ENCODE peak calls at places on chromosomes 12 and 14, in four cellular contexts. F, A, Q and D are unnamed samples.

GRCh38 chr12:91379051-91379775 is 196.6 kb upstream of the DCN start:
- DNase-seq in F (no peak), A (no peak), Q (no peak), D (no peak)

GRCh38 chr12:117309276-117309885 is 52.0 kb downstream of the NOS1 start:
- DNase-seq in F (no peak), A (peak), Q (no peak), D (no peak)

GRCh38 chr14:105891631-105892452 is 365.5 kb downstream of the TMEM121 start:
- DNase-seq in F (peak), A (no peak), Q (no peak), D (no peak)

GRCh38 chr14:96215845-96216244 is 11.2 kb downstream of the BDKRB2 start:
- DNase-seq in F (no peak), A (no peak), Q (no peak), D (no peak)

GRCh38 chr14:51576112-51576420 is 75.6 kb upstream of the FRMD6 start:
- DNase-seq in F (no peak), A (no peak), Q (peak), D (no peak)

GRCh38 chr12:19542606-19543005 is 103.3 kb downstream of the AEBP2 start:
- DNase-seq in F (no peak), A (no peak), Q (no peak), D (no peak)

GRCh38 chr14:33704486-33704885 is 246.4 kb downstream of the EGLN3 start:
- DNase-seq in F (no peak), A (no peak), Q (no peak), D (no peak)

GRCh38 chr12:51678086-51678724 is 87.2 kb downstream of the SCN8A start:
- DNase-seq in F (peak), A (peak), Q (peak), D (peak)

GRCh38 chr12:131856366-131857097 is 28.3 kb downstream of the MMP17 start:
- DNase-seq in F (no peak), A (no peak), Q (no peak), D (no peak)

GRCh38 chr12:71333418-71333817 is 106.2 kb upstream of the LGR5 start:
- DNase-seq in F (no peak), A (no peak), Q (no peak), D (no peak)

GRCh38 chr12:14691560-14691959 is 4.8 kb downstream of the GUCY2C start:
- DNase-seq in F (no peak), A (no peak), Q (no peak), D (no peak)

GRCh38 chr12:46944771-46945170 is 119.0 kb upstream of the SLC38A4 start:
- DNase-seq in F (no peak), A (no peak), Q (no peak), D (no peak)

GRCh38 chr14:78725086-78725485 is 554.9 kb downstream of the NRXN3 start:
- DNase-seq in F (no peak), A (no peak), Q (no peak), D (no peak)

GRCh38 chr12:49253033-49253623 is 11.8 kb upstream of the TUBA1C start:
- DNase-seq in F (no peak), A (no peak), Q (no peak), D (no peak)

GRCh38 chr12:7047318-7047717 is 13.2 kb upstream of the C1S start:
- DNase-seq in F (no peak), A (no peak), Q (no peak), D (no peak)

GRCh38 chr12:69046372-69046771 is 113.4 kb upstream of the CPM start:
- DNase-seq in F (no peak), A (no peak), Q (peak), D (no peak)

GRCh38 chr14:94173471-94173884 is 644 bp upstream of the PPP4R4 start:
- DNase-seq in F (peak), A (peak), Q (no peak), D (no peak)

GRCh38 chr12:65891219-65891618 is 66.9 kb downstream of the HMGA2 start:
- DNase-seq in F (no peak), A (no peak), Q (no peak), D (no peak)

GRCh38 chr14:91205449-91205848 is 39.1 kb downstream of the GPR68 start:
- DNase-seq in F (no peak), A (no peak), Q (no peak), D (no peak)

GRCh38 chr12:22538336-22538735 is 6.0 kb downstream of the C2CD5 start:
- DNase-seq in F (no peak), A (no peak), Q (no peak), D (no peak)

GRCh38 chr12:76685246-76685678 is 78.7 kb upstream of the ZDHHC17 start:
- DNase-seq in F (peak), A (no peak), Q (no peak), D (no peak)

GRCh38 chr14:23017091-23017490 is 7.1 kb upstream of the C14orf93 start:
- DNase-seq in F (no peak), A (no peak), Q (no peak), D (no peak)

GRCh38 chr12:26648584-26648983 is 184.4 kb downstream of the ITPR2 start:
- DNase-seq in F (no peak), A (no peak), Q (no peak), D (no peak)

GRCh38 chr14:21711360-21711961 is 37.8 kb upstream of the OR4E1 start:
- DNase-seq in F (no peak), A (peak), Q (peak), D (peak)

GRCh38 chr14:101471723-101472517 is 89.4 kb upstream of the DIO3 start:
- DNase-seq in F (no peak), A (no peak), Q (no peak), D (no peak)

GRCh38 chr14:99757331-99758070 is 35.7 kb upstream of the EML1 start:
- DNase-seq in F (no peak), A (no peak), Q (no peak), D (no peak)

GRCh38 chr14:51605575-51605974 is 46.1 kb upstream of the FRMD6 start:
- DNase-seq in F (no peak), A (no peak), Q (no peak), D (no peak)

GRCh38 chr12:89768586-89769482 is 60.2 kb upstream of the ATP2B1 start:
- DNase-seq in F (no peak), A (peak), Q (peak), D (peak)

GRCh38 chr12:66742508-66743367 is 63.9 kb upstream of the GRIP1 start:
- DNase-seq in F (no peak), A (no peak), Q (no peak), D (no peak)

GRCh38 chr12:115667116-115667515 is 610.4 kb downstream of the MED13L start:
- DNase-seq in F (no peak), A (no peak), Q (no peak), D (no peak)

GRCh38 chr12:67630373-67631088 is 18.0 kb upstream of the DYRK2 start:
- DNase-seq in F (peak), A (peak), Q (peak), D (no peak)

GRCh38 chr12:75820848-75821578 is 210.6 kb downstream of the PHLDA1 start:
- DNase-seq in F (no peak), A (no peak), Q (no peak), D (no peak)

GRCh38 chr14:51498411-51499227 is 153.1 kb upstream of the FRMD6 start:
- DNase-seq in F (no peak), A (no peak), Q (no peak), D (no peak)

GRCh38 chr14:41606249-41607118 is at the start of gene LRFN5:
- DNase-seq in F (peak), A (no peak), Q (no peak), D (peak)

GRCh38 chr14:69620981-69621380 is 9.6 kb downstream of the SUSD6 start:
- DNase-seq in F (no peak), A (no peak), Q (no peak), D (no peak)

GRCh38 chr12:112965643-112966042 is 12.7 kb upstream of the OAS2 start:
- DNase-seq in F (no peak), A (no peak), Q (no peak), D (no peak)

GRCh38 chr12:79366374-79366773 is 324.4 kb downstream of the PAWR start:
- DNase-seq in F (no peak), A (no peak), Q (no peak), D (peak)

GRCh38 chr14:69316449-69317391 is 56.8 kb downstream of the GALNT16 start:
- DNase-seq in F (peak), A (no peak), Q (no peak), D (no peak)

GRCh38 chr12:96427269-96427729 is 27.1 kb upstream of the CDK17 start:
- DNase-seq in F (no peak), A (no peak), Q (peak), D (no peak)

GRCh38 chr12:96425973-96426372 is 25.7 kb upstream of the CDK17 start:
- DNase-seq in F (no peak), A (no peak), Q (no peak), D (no peak)

GRCh38 chr12:96422192-96422591 is 22.0 kb upstream of the CDK17 start:
- DNase-seq in F (no peak), A (no peak), Q (no peak), D (no peak)

GRCh38 chr12:96424601-96425000 is 24.4 kb upstream of the CDK17 start:
- DNase-seq in F (no peak), A (no peak), Q (no peak), D (no peak)

GRCh38 chr12:96425321-96425720 is 25.1 kb upstream of the CDK17 start:
- DNase-seq in F (no peak), A (no peak), Q (no peak), D (no peak)
- TF ChIP-seq ELF4 in F (no peak), A (no peak), Q (no peak), D (no peak)

GRCh38 chr12:57476162-57476992 is 3.3 kb downstream of the ARHGAP9 start:
- DNase-seq in F (peak), A (no peak), Q (no peak), D (no peak)
- TF ChIP-seq ELF4 in F (no peak), A (no peak), Q (no peak), D (no peak)

DNA sequence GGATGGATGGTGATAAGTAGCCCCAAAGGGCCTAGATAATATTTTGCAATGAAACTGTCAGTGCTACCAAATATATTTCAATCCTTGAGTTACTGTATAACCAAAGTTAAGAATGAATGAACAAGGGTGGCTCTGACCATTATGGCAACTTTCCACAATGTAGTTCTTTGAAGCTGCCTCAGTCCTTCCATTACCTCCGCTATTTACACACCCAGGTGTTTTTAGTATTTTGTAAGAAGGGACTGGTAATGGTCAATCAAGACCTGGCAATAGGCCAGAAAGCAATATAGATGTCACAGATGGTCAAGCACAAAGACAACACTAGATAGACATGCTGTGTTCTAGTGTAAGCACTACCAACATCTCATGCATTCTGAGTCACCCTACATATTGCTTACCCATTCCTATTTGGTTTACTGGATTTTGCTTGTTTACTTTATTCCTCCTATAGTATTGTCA is 16.3 kb downstream of the DUSP16 start:
- DNase-seq in F (no peak), A (no peak), Q (peak), D (no peak)
- TF ChIP-seq ELF4 in F (no peak), A (no peak), Q (no peak), D (no peak)

DNA sequence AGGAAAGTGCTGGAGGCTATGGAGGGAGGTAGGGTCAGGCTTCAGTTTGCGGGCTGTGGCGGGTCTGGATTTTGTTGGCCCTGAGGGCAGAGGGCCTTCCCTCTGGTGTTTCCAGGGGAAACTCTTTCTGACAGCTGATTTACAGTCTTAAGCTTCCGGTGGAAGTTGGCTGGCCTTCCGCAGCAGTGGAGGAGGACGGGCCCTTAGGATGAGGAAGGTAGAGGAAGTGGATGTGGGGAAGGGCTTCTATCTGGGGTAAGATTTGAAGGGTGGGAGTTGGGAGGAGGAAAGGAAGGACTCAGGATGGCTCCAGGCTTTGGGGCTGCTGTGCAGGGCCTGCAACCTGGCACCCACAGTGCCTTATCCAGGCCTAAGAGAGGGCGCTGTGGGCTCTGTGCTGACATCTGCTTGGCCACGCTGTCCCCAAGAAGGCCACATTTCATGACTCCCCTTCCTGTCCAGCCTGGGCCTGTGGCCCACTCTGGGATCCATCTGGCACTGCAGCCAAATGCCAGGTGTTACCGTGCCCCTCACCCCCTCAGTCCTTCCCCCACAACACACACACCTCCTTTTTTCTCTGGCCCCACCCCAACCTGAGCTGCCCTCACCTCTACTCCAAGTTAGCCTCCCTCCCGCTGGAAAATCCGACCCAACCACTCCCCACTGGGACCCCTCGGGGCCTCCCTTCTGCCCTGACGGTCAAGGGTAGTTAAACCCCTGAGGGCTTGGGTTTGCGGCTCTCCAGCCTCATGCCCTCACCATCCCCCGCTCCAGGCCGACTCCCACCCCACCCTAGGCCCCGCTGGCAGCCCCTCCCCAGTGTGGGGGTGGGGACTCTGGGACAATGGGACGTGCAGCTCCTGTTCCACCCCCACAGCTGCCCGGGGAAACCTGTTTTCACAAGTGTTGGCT is 7.7 kb upstream of the PPP1R13B start:
- DNase-seq in F (peak), A (peak), Q (peak), D (no peak)
- TF ChIP-seq ELF4 in F (no peak), A (no peak), Q (no peak), D (no peak)

DNA sequence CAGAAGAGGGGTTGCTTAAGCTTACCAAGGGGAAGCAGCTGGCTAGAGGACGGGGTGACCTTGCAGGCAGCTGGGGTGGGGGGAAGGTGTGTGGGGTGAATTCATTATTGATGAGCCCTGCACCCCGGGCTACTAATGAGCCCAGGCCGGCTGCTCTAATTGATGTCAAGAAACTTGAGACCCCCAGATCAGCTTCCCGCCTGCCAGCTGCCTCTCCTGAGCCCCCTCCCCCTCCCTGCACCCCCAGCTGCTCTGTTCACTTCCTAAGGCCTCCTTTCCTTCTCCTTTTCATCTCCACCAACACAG is 8.8 kb upstream of the ZNF385A start:
- DNase-seq in F (no peak), A (no peak), Q (no peak), D (no peak)
- TF ChIP-seq ELF4 in F (no peak), A (no peak), Q (no peak), D (no peak)

GRCh38 chr14:26427059-26427458 is 170.8 kb downstream of the NOVA1 start:
- DNase-seq in F (no peak), A (no peak), Q (no peak), D (no peak)
- TF ChIP-seq ELF4 in F (no peak), A (no peak), Q (no peak), D (no peak)